ENCODE peak calls at places on chromosomes 2 and 18, in four cellular contexts. B is substantia nigra, Q is HEK293T, S is endothelial cell. W is an unnamed sample.

GRCh38 chr2:55087501-55087900 is 37.2 kb upstream of the RTN4 start:
- DNase-seq in Q (no peak), B (no peak), S (no peak), W (no peak)

GRCh38 chr2:168255103-168255502 is 7.7 kb upstream of the STK39 start:
- DNase-seq in Q (no peak), B (no peak), S (no peak), W (no peak)

GRCh38 chr18:60090170-60090569 is 190.4 kb downstream of the PMAIP1 start:
- DNase-seq in Q (no peak), S (no peak), B (no peak), W (peak; percentile 54)

GRCh38 chr2:203650860-203651613 is 55.4 kb upstream of the CD28 start:
- DNase-seq in S (no peak), B (peak; percentile 21), Q (peak; percentile 17), W (peak; percentile 82)

GRCh38 chr18:63775166-63775730 is at the start of gene SERPINB7:
- DNase-seq in S (no peak), Q (no peak), B (no peak), W (peak; percentile 86)

GRCh38 chr2:192267484-192267883 is 72.8 kb upstream of the TMEFF2 start:
- DNase-seq in S (no peak), Q (no peak), B (no peak), W (peak; percentile 86)

GRCh38 chr2:103977681-103978080 is 876.2 kb upstream of the POU3F3 start:
- DNase-seq in Q (no peak), B (no peak), S (no peak), W (no peak)

GRCh38 chr18:21820035-21820810 is 79.6 kb downstream of the MIB1 start:
- DNase-seq in B (no peak), Q (peak; percentile 27), S (no peak), W (peak; percentile 67)

GRCh38 chr2:226079186-226079585 is 679.7 kb downstream of the NYAP2 start:
- DNase-seq in B (no peak), S (no peak), Q (no peak), W (no peak)

GRCh38 chr2:176997074-176997791 is 215.4 kb upstream of the HNRNPA3 start:
- DNase-seq in Q (no peak), B (no peak), S (no peak), W (peak; percentile 35)

GRCh38 chr2:143926731-143927130 is 593.2 kb downstream of the ZEB2 start:
- DNase-seq in Q (no peak), B (no peak), S (no peak), W (no peak)

GRCh38 chr18:11714244-11714918 is 25.3 kb downstream of the GNAL start:
- DNase-seq in Q (no peak), B (no peak), S (no peak), W (no peak)

GRCh38 chr18:11251229-11251890 is 102.0 kb upstream of the PIEZO2 start:
- DNase-seq in Q (no peak), S (no peak), B (no peak), W (peak; percentile 82)

GRCh38 chr2:144372484-144373195 is 147.3 kb downstream of the ZEB2 start:
- DNase-seq in Q (no peak), B (peak; percentile 9), S (no peak), W (no peak)

GRCh38 chr2:40020997-40021396 is 241.9 kb upstream of the THUMPD2 start:
- DNase-seq in Q (no peak), B (no peak), S (no peak), W (no peak)

GRCh38 chr2:95670686-95671085 is 78.9 kb downstream of the TRIM43 start:
- DNase-seq in Q (no peak), B (no peak), S (no peak), W (no peak)

GRCh38 chr2:216221806-216222205 is 112.7 kb downstream of the XRCC5 start:
- DNase-seq in B (no peak), Q (no peak), S (no peak), W (peak; percentile 48)

GRCh38 chr2:46836295-46837111 is 79.1 kb downstream of the MCFD2 start:
- DNase-seq in S (no peak), Q (no peak), B (no peak), W (peak; percentile 70)

GRCh38 chr2:97870396-97870843 is 125.3 kb downstream of the TMEM131 start:
- DNase-seq in Q (no peak), S (no peak), B (no peak), W (peak; percentile 89)

GRCh38 chr2:53422979-53423378 is 344.6 kb upstream of the CHAC2 start:
- DNase-seq in S (peak; percentile 42), Q (peak; percentile 49), B (no peak), W (peak; percentile 74)

GRCh38 chr18:28132084-28132483 is 44.8 kb downstream of the CDH2 start:
- DNase-seq in Q (no peak), B (no peak), S (no peak), W (no peak)

GRCh38 chr2:164014068-164014577 is 278.3 kb upstream of the FIGN start:
- DNase-seq in S (no peak), Q (no peak), B (peak; percentile 56), W (no peak)

GRCh38 chr2:20093263-20094141 is 42.1 kb upstream of the LAPTM4A start:
- DNase-seq in Q (peak; percentile 66), B (no peak), S (peak; percentile 65), W (peak; percentile 88)

GRCh38 chr2:63218800-63219511 is 168.3 kb downstream of the OTX1 start:
- DNase-seq in B (no peak), Q (peak; percentile 9), S (no peak), W (no peak)

GRCh38 chr2:209629622-209630021 is 142.0 kb upstream of the UNC80 start:
- DNase-seq in Q (no peak), S (no peak), B (no peak), W (peak; percentile 71)

GRCh38 chr2:33443272-33443829 is 33.1 kb upstream of the RASGRP3 start:
- DNase-seq in B (no peak), Q (no peak), S (no peak), W (peak; percentile 66)